ENCODE peak calls at places on chromosomes 2 and 18, in eight cellular contexts. R is brain microvascular endothelial cell, W is nephron progenitor cell, J is left lung, E is B cell, U is astrocyte of the cerebellum, K is PC-9, M is psoas muscle. G is an unnamed sample.

GRCh38 chr2:186135697-186136096 is 350.4 kb upstream of the ZC3H15 start:
- DNase-seq in R (no peak), W (no peak), J (no peak), E (no peak), U (no peak), K (no peak), M (no peak), G (no peak)

GRCh38 chr2:156435725-156436476 is at the start of gene GPD2:
- DNase-seq in R (peak; percentile 73), W (peak; percentile 87), J (peak; percentile 100), E (peak; percentile 84), U (peak; percentile 44), K (peak; percentile 74), M (peak; percentile 94), G (peak; percentile 93)

GRCh38 chr2:61995059-61995458 is 89.6 kb downstream of the COMMD1 start:
- DNase-seq in R (no peak), W (no peak), J (no peak), E (no peak), U (no peak), K (no peak), M (no peak), G (no peak)

GRCh38 chr2:177397501-177398289 is 5.1 kb downstream of the AGPS start:
- DNase-seq in R (peak; percentile 64), W (no peak), J (no peak), E (no peak), U (peak; percentile 93), K (peak; percentile 80), M (peak; percentile 26), G (peak; percentile 66)

GRCh38 chr2:9139491-9140443 is 66.8 kb upstream of the ASAP2 start:
- DNase-seq in R (peak; percentile 59), W (peak; percentile 91), J (peak; percentile 92), E (peak; percentile 46), U (no peak), K (no peak), M (peak; percentile 71), G (peak; percentile 71)

GRCh38 chr2:28437142-28437835 is 44.6 kb downstream of the FOSL2 start:
- DNase-seq in R (no peak), W (no peak), J (peak; percentile 86), E (no peak), U (no peak), K (peak; percentile 82), M (no peak), G (peak; percentile 92)

GRCh38 chr2:197273485-197273884 is 37.1 kb downstream of the ANKRD44 start:
- DNase-seq in R (no peak), W (peak; percentile 17), J (peak; percentile 73), E (no peak), U (no peak), K (no peak), M (peak; percentile 72), G (no peak)

GRCh38 chr2:171878481-171878993 is 15.5 kb downstream of the SLC25A12 start:
- DNase-seq in R (peak; percentile 80), W (no peak), J (no peak), E (no peak), U (peak; percentile 75), K (no peak), M (no peak), G (peak; percentile 51)

GRCh38 chr2:202007015-202008011 is 26.3 kb upstream of the FZD7 start:
- DNase-seq in R (no peak), W (no peak), J (no peak), E (no peak), U (no peak), K (no peak), M (no peak), G (no peak)

GRCh38 chr2:8576525-8577157 is 105.2 kb upstream of the ID2 start:
- DNase-seq in R (no peak), W (no peak), J (no peak), E (no peak), U (no peak), K (peak; percentile 13), M (no peak), G (no peak)

GRCh38 chr2:151946856-151947523 is 118.8 kb upstream of the ARL5A start:
- DNase-seq in R (peak; percentile 24), W (peak; percentile 40), J (no peak), E (peak; percentile 49), U (no peak), K (no peak), M (peak; percentile 13), G (peak; percentile 47)

GRCh38 chr2:10489842-10490555 is 41.9 kb upstream of the ODC1 start:
- DNase-seq in R (peak; percentile 40), W (no peak), J (no peak), E (no peak), U (no peak), K (no peak), M (no peak), G (no peak)

GRCh38 chr2:37800176-37800835 is 124.8 kb upstream of the RMDN2 start:
- DNase-seq in R (no peak), W (no peak), J (no peak), E (no peak), U (no peak), K (peak; percentile 85), M (no peak), G (no peak)

GRCh38 chr2:217753460-217754200 is 249.2 kb downstream of the TNS1 start:
- DNase-seq in R (no peak), W (no peak), J (no peak), E (no peak), U (no peak), K (no peak), M (no peak), G (no peak)

GRCh38 chr2:178363252-178363651 is 87.7 kb downstream of the PRKRA start:
- DNase-seq in R (peak; percentile 16), W (no peak), J (no peak), E (no peak), U (no peak), K (peak; percentile 78), M (peak; percentile 64), G (peak; percentile 92)

GRCh38 chr2:38720613-38721241 is 30.4 kb downstream of the SRSF7 start:
- DNase-seq in R (peak; percentile 92), W (no peak), J (no peak), E (no peak), U (peak; percentile 99), K (peak; percentile 98), M (peak; percentile 70), G (peak; percentile 97)

GRCh38 chr2:162915858-162916257 is 77.3 kb upstream of the KCNH7 start:
- DNase-seq in R (no peak), W (no peak), J (no peak), E (no peak), U (no peak), K (no peak), M (no peak), G (no peak)

GRCh38 chr2:105604938-105605337 is 139.8 kb upstream of the NCK2 start:
- DNase-seq in R (no peak), W (no peak), J (no peak), E (no peak), U (no peak), K (no peak), M (no peak), G (no peak)

GRCh38 chr2:10232096-10232815 is 70.4 kb upstream of the HPCAL1 start:
- DNase-seq in R (no peak), W (no peak), J (no peak), E (no peak), U (no peak), K (no peak), M (no peak), G (no peak)

GRCh38 chr18:57276720-57277284 is 75.6 kb upstream of the ST8SIA3 start:
- DNase-seq in R (no peak), W (no peak), J (no peak), E (no peak), U (no peak), K (no peak), M (no peak), G (no peak)

DNA sequence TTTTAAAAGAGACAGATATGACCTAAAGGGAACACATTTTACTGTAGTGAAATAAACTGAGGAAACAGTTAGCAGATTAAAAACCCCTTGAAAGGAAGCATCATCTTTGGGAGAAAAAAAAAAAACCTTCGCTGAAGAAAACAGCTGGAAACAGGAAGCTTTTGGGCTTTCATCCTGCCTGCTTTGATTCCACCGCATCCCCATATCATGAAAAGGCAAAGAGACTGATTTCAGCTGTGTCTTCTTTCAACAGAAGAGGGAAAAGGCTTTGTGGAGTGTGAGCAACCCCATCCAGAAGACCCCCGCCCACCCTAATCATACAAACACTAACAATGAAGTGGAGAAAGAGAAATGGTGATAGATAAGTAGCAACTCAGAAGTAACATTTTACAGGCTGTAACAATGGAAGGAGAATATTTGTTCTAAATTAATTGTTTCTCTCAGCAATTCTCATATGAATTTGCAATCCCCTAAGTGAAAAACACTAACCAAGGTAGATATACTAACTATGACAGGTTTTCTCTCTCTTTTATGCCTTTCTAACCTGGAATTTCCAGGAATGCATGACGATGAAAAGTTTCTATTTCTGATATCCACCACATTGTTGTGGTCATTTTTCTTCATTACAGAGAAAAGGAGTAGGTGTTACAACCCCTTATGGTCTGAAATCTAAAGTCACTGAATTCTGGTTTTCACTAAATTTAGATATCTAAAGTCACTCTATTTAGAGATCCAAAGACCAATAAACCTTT is 86.2 kb downstream of the TCF4 start:
- DNase-seq in R (no peak), W (no peak), J (no peak), E (no peak), U (peak; percentile 46), K (no peak), M (no peak), G (no peak)
- TF ChIP-seq CTCF in R (no peak), W (no peak), J (no peak), E (no peak), U (no peak), K (no peak), M (no peak), G (no peak)

GRCh38 chr2:144504191-144504590 is 15.7 kb downstream of the ZEB2 start:
- DNase-seq in R (no peak), W (no peak), J (no peak), E (no peak), U (no peak), K (no peak), M (no peak), G (no peak)
- TF ChIP-seq CTCF in R (peak; percentile 44), W (no peak), J (no peak), E (no peak), U (peak; percentile 24), K (no peak), M (no peak), G (no peak)

DNA sequence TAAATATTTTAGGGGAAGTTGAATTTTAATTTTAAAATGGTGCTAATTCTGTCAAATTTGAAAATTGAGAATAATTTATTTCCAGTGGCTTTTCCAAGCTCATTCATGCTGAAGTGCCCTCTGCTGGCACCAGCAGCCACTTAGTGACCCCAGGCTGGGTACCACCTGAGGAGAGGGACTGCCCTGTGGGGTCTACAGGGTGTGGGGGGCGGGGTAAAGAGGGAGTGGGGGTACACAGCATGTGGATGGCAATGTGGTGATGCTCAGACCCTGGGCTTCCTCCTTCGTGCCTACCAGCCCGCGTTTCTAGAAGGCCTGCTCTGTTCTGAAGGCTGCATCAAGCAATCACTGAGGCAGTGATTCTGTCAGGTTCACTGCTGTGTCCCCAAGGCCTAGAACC is 45.1 kb upstream of the SCLY start:
- DNase-seq in R (no peak), W (no peak), J (no peak), E (no peak), U (no peak), K (no peak), M (no peak), G (no peak)
- TF ChIP-seq CTCF in R (peak; percentile 48), W (no peak), J (no peak), E (no peak), U (no peak), K (peak; percentile 52), M (no peak), G (no peak)

DNA sequence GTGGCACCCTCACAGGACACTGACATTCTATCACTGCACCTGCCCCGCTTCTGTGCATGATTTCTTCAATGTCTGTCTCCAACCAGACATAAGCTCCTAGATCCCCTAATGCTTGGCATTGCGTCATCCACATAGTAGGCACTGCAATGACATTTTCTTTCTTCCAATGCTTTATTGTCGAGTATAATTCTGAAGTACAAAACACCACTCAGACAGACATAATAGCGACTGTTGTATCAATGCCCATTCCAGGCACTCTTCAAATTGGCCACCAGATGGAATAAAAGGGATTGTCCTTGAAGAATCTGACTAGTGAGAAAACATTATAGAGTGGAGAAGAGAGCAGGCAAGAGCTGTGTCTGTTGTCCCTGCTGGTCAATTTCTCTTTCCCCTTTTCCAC is 89.0 kb downstream of the LPIN1 start:
- DNase-seq in R (no peak), W (no peak), J (no peak), E (no peak), U (no peak), K (no peak), M (no peak), G (peak; percentile 14)
- TF ChIP-seq CTCF in R (peak; percentile 35), W (no peak), J (no peak), E (no peak), U (no peak), K (peak; percentile 21), M (no peak), G (peak; percentile 12)